ENCODE peak calls at places on chromosome 1, in six cellular contexts. C is GM03348; T is CD4-positive, alpha-beta T cell; A is Daoy; E is B cell; S is stimulated activated CD4-positive, alpha-beta T cell treated with anti-CD3 and anti-CD28 coated beads, Interleukin-2, amount 100 ng/mL, for 48 hours. V is an unnamed sample.
A peak's percentile ranks its signal among the peaks of the same experiment; 100 is the strongest.

GRCh38 chr1:51526248-51526647 is 7.2 kb upstream of the EPS15 start:
- DNase-seq in C (no peak), T (no peak), A (no peak), E (no peak), S (no peak), V (peak; percentile 26)

GRCh38 chr1:17682403-17682802 is 72.7 kb upstream of the ACTL8 start:
- DNase-seq in C (no peak), T (no peak), A (no peak), E (no peak), S (no peak), V (no peak)

GRCh38 chr1:29236743-29236992 is 346 bp downstream of the PTPRU start:
- DNase-seq in C (no peak), T (no peak), A (peak; percentile 51), E (no peak), S (no peak), V (no peak)

GRCh38 chr1:193104496-193104905 is 713 bp downstream of the GLRX2 start:
- DNase-seq in C (peak; percentile 67), T (no peak), A (peak; percentile 61), E (no peak), S (peak; percentile 12), V (peak; percentile 40)

GRCh38 chr1:109396971-109397370 is 747 bp downstream of the SORT1 start:
- DNase-seq in C (no peak), T (no peak), A (no peak), E (no peak), S (no peak), V (no peak)

GRCh38 chr1:115712911-115713609 is 55.5 kb downstream of the CASQ2 start:
- DNase-seq in C (no peak), T (no peak), A (no peak), E (no peak), S (no peak), V (no peak)

GRCh38 chr1:213776974-213777373 is 210.8 kb upstream of the PROX1 start:
- DNase-seq in C (no peak), T (no peak), A (no peak), E (no peak), S (no peak), V (no peak)

GRCh38 chr1:43511394-43511793 is 19.3 kb upstream of the PTPRF start:
- DNase-seq in C (no peak), T (no peak), A (no peak), E (no peak), S (no peak), V (no peak)

GRCh38 chr1:162421258-162422194 is 9.6 kb upstream of the SH2D1B start:
- DNase-seq in C (no peak), T (no peak), A (no peak), E (no peak), S (no peak), V (no peak)

GRCh38 chr1:212482006-212482351 is 49.3 kb downstream of the NENF start:
- DNase-seq in C (no peak), T (no peak), A (peak; percentile 36), E (no peak), S (no peak), V (no peak)

GRCh38 chr1:214296860-214297699 is 16.1 kb downstream of the SMYD2 start:
- DNase-seq in C (peak; percentile 82), T (no peak), A (peak; percentile 60), E (no peak), S (no peak), V (no peak)

GRCh38 chr1:7930547-7931445 is 9.8 kb downstream of the TNFRSF9 start:
- DNase-seq in C (no peak), T (no peak), A (no peak), E (no peak), S (no peak), V (no peak)

GRCh38 chr1:143735764-143736461 is 235.9 kb downstream of the FAM72C start:
- DNase-seq in C (no peak), T (no peak), A (peak; percentile 52), E (no peak), S (no peak), V (no peak)

GRCh38 chr1:50023292-50024159 is at the start of gene AGBL4:
- DNase-seq in C (peak; percentile 36), T (no peak), A (peak; percentile 81), E (no peak), S (no peak), V (peak; percentile 38)